ENCODE peak calls at places on chromosomes 16 and 17, in six cellular contexts. One of them, this sample, is unnamed.

GRCh38 chr16:3168706-3169105 is 19.3 kb upstream of the OR1F1 start:
- DNase-seq in GM12878: no peak
- DNase-seq in HepG2: no peak
- DNase-seq in A549: no peak
- DNase-seq in K562: no peak
- DNase-seq in IMR-90: no peak
- DNase-seq in this sample: no peak

GRCh38 chr17:1890758-1891450 is 61.1 kb downstream of the RPA1 start:
- DNase-seq in K562: no peak
- DNase-seq in HepG2: no peak
- DNase-seq in A549: no peak
- DNase-seq in GM12878: no peak
- DNase-seq in IMR-90: no peak
- DNase-seq in this sample: no peak

GRCh38 chr17:82324566-82325285 is 7.3 kb upstream of the CD7 start:
- DNase-seq in HepG2: no peak
- DNase-seq in IMR-90: no peak
- DNase-seq in A549: no peak
- DNase-seq in K562: no peak
- DNase-seq in GM12878: no peak
- DNase-seq in this sample: no peak

GRCh38 chr17:16255481-16255901 is 38.5 kb downstream of the PIGL start:
- DNase-seq in K562: no peak
- DNase-seq in IMR-90: peak
- DNase-seq in A549: no peak
- DNase-seq in GM12878: no peak
- DNase-seq in HepG2: peak
- DNase-seq in this sample: no peak

GRCh38 chr17:33862772-33863602 is 392.1 kb upstream of the CCL2 start:
- DNase-seq in IMR-90: no peak
- DNase-seq in HepG2: no peak
- DNase-seq in A549: no peak
- DNase-seq in GM12878: no peak
- DNase-seq in K562: no peak
- DNase-seq in this sample: no peak

GRCh38 chr17:28493467-28493866 is 12.7 kb upstream of the FOXN1 start:
- DNase-seq in A549: no peak
- DNase-seq in K562: no peak
- DNase-seq in IMR-90: peak
- DNase-seq in HepG2: no peak
- DNase-seq in GM12878: no peak
- DNase-seq in this sample: no peak

GRCh38 chr17:80005360-80006338 is 30.0 kb downstream of the TBC1D16 start:
- DNase-seq in A549: peak
- DNase-seq in GM12878: no peak
- DNase-seq in K562: peak
- DNase-seq in HepG2: peak
- DNase-seq in IMR-90: peak
- DNase-seq in this sample: peak

GRCh38 chr17:19317359-19318095 is 45.0 kb downstream of the B9D1 start:
- DNase-seq in IMR-90: peak
- DNase-seq in A549: no peak
- DNase-seq in HepG2: peak
- DNase-seq in GM12878: no peak
- DNase-seq in K562: peak
- DNase-seq in this sample: peak

GRCh38 chr17:51653902-51654301 is 393.6 kb downstream of the UTP18 start:
- DNase-seq in IMR-90: no peak
- DNase-seq in A549: peak
- DNase-seq in K562: no peak
- DNase-seq in GM12878: no peak
- DNase-seq in HepG2: no peak
- DNase-seq in this sample: peak

GRCh38 chr16:82694239-82694874 is 67.6 kb downstream of the CDH13 start:
- DNase-seq in K562: no peak
- DNase-seq in A549: no peak
- DNase-seq in GM12878: no peak
- DNase-seq in HepG2: no peak
- DNase-seq in IMR-90: peak
- DNase-seq in this sample: no peak

GRCh38 chr17:31549121-31549524 is 157.6 kb downstream of the RAB11FIP4 start:
- DNase-seq in A549: peak
- DNase-seq in K562: no peak
- DNase-seq in GM12878: no peak
- DNase-seq in HepG2: peak
- DNase-seq in IMR-90: no peak
- DNase-seq in this sample: no peak

DNA sequence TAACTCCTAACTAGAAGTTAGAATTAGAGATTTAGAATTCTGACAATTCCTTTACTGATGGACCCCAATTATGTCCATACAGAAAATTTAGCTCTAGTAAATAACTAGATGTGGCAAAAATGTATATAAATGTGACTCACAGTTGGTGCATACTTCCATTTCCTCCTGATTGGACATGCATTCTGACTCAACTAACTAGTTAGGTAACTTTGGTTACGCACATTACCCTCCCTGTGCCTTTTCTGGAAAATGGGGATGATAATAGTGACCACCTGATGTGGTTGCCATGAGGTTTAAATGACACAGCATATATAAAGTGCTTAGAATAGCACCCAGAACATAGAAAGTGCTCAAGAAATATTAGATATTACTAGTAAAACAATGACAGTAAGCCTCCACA is 550.0 kb upstream of the SALL1 start:
- DNase-seq in A549: no peak
- DNase-seq in HepG2: no peak
- DNase-seq in IMR-90: no peak
- DNase-seq in K562: no peak
- DNase-seq in GM12878: no peak
- DNase-seq in this sample: no peak
- TF ChIP-seq BHLHE40 in A549: no peak
- TF ChIP-seq BHLHE40 in HepG2: no peak
- TF ChIP-seq BHLHE40 in IMR-90: no peak
- TF ChIP-seq BHLHE40 in K562: no peak
- TF ChIP-seq BHLHE40 in GM12878: no peak
- TF ChIP-seq BHLHE40 in this sample: no peak

GRCh38 chr16:84072014-84072413 is 29.4 kb upstream of the SLC38A8 start:
- DNase-seq in HepG2: no peak
- DNase-seq in A549: no peak
- DNase-seq in K562: no peak
- DNase-seq in GM12878: no peak
- DNase-seq in IMR-90: peak
- DNase-seq in this sample: no peak
- TF ChIP-seq BHLHE40 in HepG2: no peak
- TF ChIP-seq BHLHE40 in A549: no peak
- TF ChIP-seq BHLHE40 in K562: no peak
- TF ChIP-seq BHLHE40 in GM12878: no peak
- TF ChIP-seq BHLHE40 in IMR-90: no peak
- TF ChIP-seq BHLHE40 in this sample: no peak

GRCh38 chr16:24919536-24919935 is 73.8 kb downstream of the SLC5A11 start:
- DNase-seq in HepG2: no peak
- DNase-seq in GM12878: no peak
- DNase-seq in A549: no peak
- DNase-seq in K562: no peak
- DNase-seq in IMR-90: no peak
- DNase-seq in this sample: no peak
- TF ChIP-seq BHLHE40 in HepG2: no peak
- TF ChIP-seq BHLHE40 in GM12878: no peak
- TF ChIP-seq BHLHE40 in A549: no peak
- TF ChIP-seq BHLHE40 in K562: no peak
- TF ChIP-seq BHLHE40 in IMR-90: no peak
- TF ChIP-seq BHLHE40 in this sample: no peak

GRCh38 chr16:84652565-84652964 is 4.3 kb downstream of the KLHL36 start:
- DNase-seq in K562: no peak
- DNase-seq in A549: no peak
- DNase-seq in IMR-90: no peak
- DNase-seq in HepG2: no peak
- DNase-seq in GM12878: no peak
- DNase-seq in this sample: no peak

GRCh38 chr16:84649511-84649861 is 1.2 kb downstream of the KLHL36 start:
- DNase-seq in HepG2: no peak
- DNase-seq in GM12878: no peak
- DNase-seq in IMR-90: no peak
- DNase-seq in A549: no peak
- DNase-seq in K562: no peak
- DNase-seq in this sample: no peak

GRCh38 chr16:84647830-84648594 is at the start of gene KLHL36:
- DNase-seq in HepG2: no peak
- DNase-seq in A549: peak
- DNase-seq in K562: peak
- DNase-seq in IMR-90: no peak
- DNase-seq in GM12878: no peak
- DNase-seq in this sample: peak

GRCh38 chr16:84650062-84650991 is 2.0 kb downstream of the KLHL36 start:
- DNase-seq in IMR-90: peak
- DNase-seq in GM12878: no peak
- DNase-seq in A549: peak
- DNase-seq in K562: no peak
- DNase-seq in HepG2: peak
- DNase-seq in this sample: no peak

GRCh38 chr16:84648595-84649510 is 542 bp downstream of the KLHL36 start:
- DNase-seq in HepG2: no peak
- DNase-seq in K562: peak
- DNase-seq in IMR-90: no peak
- DNase-seq in A549: peak
- DNase-seq in GM12878: no peak
- DNase-seq in this sample: peak
- TF ChIP-seq BHLHE40 in HepG2: no peak
- TF ChIP-seq BHLHE40 in K562: no peak
- TF ChIP-seq BHLHE40 in IMR-90: no peak
- TF ChIP-seq BHLHE40 in A549: no peak
- TF ChIP-seq BHLHE40 in GM12878: no peak
- TF ChIP-seq BHLHE40 in this sample: no peak

GRCh38 chr17:76720211-76720610 is 6.2 kb downstream of the JMJD6 start:
- DNase-seq in A549: no peak
- DNase-seq in GM12878: no peak
- DNase-seq in HepG2: no peak
- DNase-seq in IMR-90: no peak
- DNase-seq in K562: no peak
- DNase-seq in this sample: no peak

GRCh38 chr17:76718516-76718915 is 7.8 kb upstream of the MXRA7 start:
- DNase-seq in A549: no peak
- DNase-seq in K562: no peak
- DNase-seq in GM12878: no peak
- DNase-seq in HepG2: no peak
- DNase-seq in IMR-90: no peak
- DNase-seq in this sample: no peak

GRCh38 chr17:76721463-76721862 is 4.9 kb downstream of the JMJD6 start:
- DNase-seq in IMR-90: no peak
- DNase-seq in HepG2: no peak
- DNase-seq in A549: no peak
- DNase-seq in K562: no peak
- DNase-seq in GM12878: no peak
- DNase-seq in this sample: no peak

GRCh38 chr17:76722279-76722678 is 4.1 kb downstream of the JMJD6 start:
- DNase-seq in GM12878: no peak
- DNase-seq in A549: no peak
- DNase-seq in HepG2: no peak
- DNase-seq in IMR-90: no peak
- DNase-seq in K562: no peak
- DNase-seq in this sample: no peak

DNA sequence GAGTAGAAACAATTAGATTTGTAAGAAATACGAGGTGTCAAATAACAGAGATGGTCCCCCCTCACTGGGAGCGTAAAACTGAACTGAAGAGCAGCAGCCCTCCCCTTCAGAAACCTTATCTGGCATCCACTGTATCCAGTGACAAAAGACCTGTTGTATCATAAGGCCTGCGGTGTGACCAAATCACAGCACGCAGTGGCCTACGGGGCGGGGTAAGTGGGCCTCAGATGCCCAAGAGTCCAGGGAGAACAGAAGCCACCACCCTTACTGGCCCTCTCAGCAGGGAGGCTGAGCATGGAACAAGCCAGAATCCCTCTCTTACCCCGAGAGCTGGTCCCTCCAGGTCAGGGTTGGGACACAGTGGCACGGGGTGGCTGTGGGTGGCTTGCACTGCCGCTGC is 5.5 kb downstream of the JMJD6 start:
- DNase-seq in A549: no peak
- DNase-seq in GM12878: no peak
- DNase-seq in K562: no peak
- DNase-seq in IMR-90: no peak
- DNase-seq in HepG2: no peak
- DNase-seq in this sample: no peak
- TF ChIP-seq BHLHE40 in A549: no peak
- TF ChIP-seq BHLHE40 in GM12878: no peak
- TF ChIP-seq BHLHE40 in K562: no peak
- TF ChIP-seq BHLHE40 in IMR-90: no peak
- TF ChIP-seq BHLHE40 in HepG2: no peak
- TF ChIP-seq BHLHE40 in this sample: no peak

GRCh38 chr17:17698371-17698770 is 17.1 kb downstream of the RAI1 start:
- DNase-seq in K562: no peak
- DNase-seq in IMR-90: no peak
- DNase-seq in A549: no peak
- DNase-seq in HepG2: no peak
- DNase-seq in GM12878: no peak
- DNase-seq in this sample: no peak
- TF ChIP-seq BHLHE40 in K562: no peak
- TF ChIP-seq BHLHE40 in IMR-90: no peak
- TF ChIP-seq BHLHE40 in A549: no peak
- TF ChIP-seq BHLHE40 in HepG2: no peak
- TF ChIP-seq BHLHE40 in GM12878: no peak
- TF ChIP-seq BHLHE40 in this sample: no peak

GRCh38 chr16:85380905-85381737 is 232.0 kb upstream of the GSE1 start:
- DNase-seq in K562: no peak
- DNase-seq in GM12878: no peak
- DNase-seq in IMR-90: no peak
- DNase-seq in HepG2: no peak
- DNase-seq in A549: no peak
- DNase-seq in this sample: no peak
- TF ChIP-seq BHLHE40 in K562: no peak
- TF ChIP-seq BHLHE40 in GM12878: no peak
- TF ChIP-seq BHLHE40 in IMR-90: no peak
- TF ChIP-seq BHLHE40 in HepG2: no peak
- TF ChIP-seq BHLHE40 in A549: no peak
- TF ChIP-seq BHLHE40 in this sample: no peak